ENCODE peak calls at places on chromosome 4, in nine cellular contexts. O is BJ, V is body of pancreas, N is foreskin fibroblast, I is neural crest cell, U is mammary epithelial cell, B is type B pancreatic cell, X is adrenal gland, T is bronchial epithelial cell. F is an unnamed sample.
A peak's percentile ranks its signal among the peaks of the same experiment; 100 is the strongest.

GRCh38 chr4:171279131-171279530 is 534.1 kb upstream of the GALNTL6 start:
- DNase-seq in X (no peak), T (no peak), O (no peak), V (no peak), U (no peak), B (no peak), N (no peak), I (no peak), F (no peak)

GRCh38 chr4:181308476-181309170 is 934.6 kb upstream of the TENM3 start:
- DNase-seq in O (no peak), U (no peak), B (no peak), N (no peak), T (no peak), I (no peak), V (no peak), X (no peak), F (no peak)

GRCh38 chr4:17367201-17367600 is 144.7 kb downstream of the QDPR start:
- DNase-seq in I (no peak), O (no peak), N (no peak), X (no peak), U (no peak), T (no peak), B (no peak), V (no peak), F (no peak)

GRCh38 chr4:16082424-16083216 is 1.2 kb downstream of the PROM1 start:
- DNase-seq in I (peak; percentile 66), B (peak; percentile 80), N (no peak), V (peak; percentile 54), T (no peak), O (no peak), U (peak; percentile 9), X (peak; percentile 26), F (peak; percentile 40)

GRCh38 chr4:113760852-113761681 is 471 bp downstream of the CAMK2D start:
- DNase-seq in B (peak; percentile 74), X (peak; percentile 89), U (peak; percentile 70), N (peak; percentile 77), I (peak; percentile 49), V (peak; percentile 85), T (peak; percentile 46), O (no peak), F (peak; percentile 62)

GRCh38 chr4:73317092-73317491 is 58.5 kb upstream of the ANKRD17 start:
- DNase-seq in O (no peak), N (no peak), V (no peak), X (no peak), I (no peak), U (no peak), T (no peak), B (no peak), F (no peak)

GRCh38 chr4:9762823-9763475 is 18.5 kb upstream of the DRD5 start:
- DNase-seq in N (peak; percentile 41), V (peak; percentile 69), U (peak; percentile 68), X (peak; percentile 65), I (peak; percentile 47), B (no peak), O (no peak), T (peak; percentile 71), F (peak; percentile 82)

GRCh38 chr4:1578968-1579833 is 104.9 kb downstream of the FAM53A start:
- DNase-seq in B (no peak), V (peak; percentile 68), I (peak; percentile 47), O (peak; percentile 15), U (peak; percentile 52), T (peak; percentile 44), X (peak; percentile 79), N (peak; percentile 83), F (peak; percentile 88)

GRCh38 chr4:25654971-25655963 is at the start of gene SLC34A2:
- DNase-seq in I (peak; percentile 5), O (no peak), V (peak; percentile 58), B (peak; percentile 72), T (peak; percentile 29), N (no peak), U (no peak), X (no peak), F (no peak)

GRCh38 chr4:154622598-154622997 is 10.1 kb upstream of the FGG start:
- DNase-seq in I (no peak), V (peak; percentile 47), T (peak; percentile 51), U (peak; percentile 36), B (no peak), O (no peak), N (no peak), X (no peak), F (peak; percentile 66)

GRCh38 chr4:175997291-175997690 is 68.3 kb upstream of the WDR17 start:
- DNase-seq in I (no peak), T (no peak), V (no peak), N (no peak), X (no peak), U (no peak), B (no peak), O (no peak), F (no peak)

GRCh38 chr4:42995343-42995944 is 102.9 kb downstream of the GRXCR1 start:
- DNase-seq in T (peak; percentile 53), I (no peak), U (peak; percentile 6), X (no peak), B (no peak), N (no peak), V (no peak), O (no peak), F (peak; percentile 48)

GRCh38 chr4:23365086-23365485 is 524.8 kb downstream of the PPARGC1A start:
- DNase-seq in N (no peak), I (no peak), X (no peak), B (no peak), V (no peak), O (no peak), U (no peak), T (no peak), F (no peak)

GRCh38 chr4:83258463-83258862 is 26.1 kb downstream of the COQ2 start:
- DNase-seq in T (no peak), U (no peak), O (no peak), X (no peak), I (no peak), N (no peak), V (no peak), B (no peak), F (no peak)
- TF ChIP-seq CTCF in T (no peak), U (no peak), O (no peak), X (no peak), I (no peak), N (no peak), V (no peak), B (no peak), F (no peak)

GRCh38 chr4:71538528-71538927 is 199.7 kb downstream of the SLC4A4 start:
- DNase-seq in X (peak; percentile 23), U (no peak), T (no peak), N (no peak), O (no peak), B (no peak), I (no peak), V (no peak), F (no peak)

GRCh38 chr4:71545168-71545567 is 206.3 kb downstream of the SLC4A4 start:
- DNase-seq in T (peak; percentile 6), N (no peak), O (peak; percentile 54), I (no peak), U (no peak), B (no peak), X (no peak), V (no peak), F (no peak)

GRCh38 chr4:71537551-71538065 is 198.8 kb downstream of the SLC4A4 start:
- DNase-seq in T (no peak), X (no peak), V (no peak), U (no peak), N (no peak), B (no peak), I (no peak), O (no peak), F (no peak)

GRCh38 chr4:71541541-71541940 is 202.7 kb downstream of the SLC4A4 start:
- DNase-seq in U (no peak), I (no peak), V (no peak), N (no peak), O (no peak), X (no peak), B (no peak), T (no peak), F (no peak)

DNA sequence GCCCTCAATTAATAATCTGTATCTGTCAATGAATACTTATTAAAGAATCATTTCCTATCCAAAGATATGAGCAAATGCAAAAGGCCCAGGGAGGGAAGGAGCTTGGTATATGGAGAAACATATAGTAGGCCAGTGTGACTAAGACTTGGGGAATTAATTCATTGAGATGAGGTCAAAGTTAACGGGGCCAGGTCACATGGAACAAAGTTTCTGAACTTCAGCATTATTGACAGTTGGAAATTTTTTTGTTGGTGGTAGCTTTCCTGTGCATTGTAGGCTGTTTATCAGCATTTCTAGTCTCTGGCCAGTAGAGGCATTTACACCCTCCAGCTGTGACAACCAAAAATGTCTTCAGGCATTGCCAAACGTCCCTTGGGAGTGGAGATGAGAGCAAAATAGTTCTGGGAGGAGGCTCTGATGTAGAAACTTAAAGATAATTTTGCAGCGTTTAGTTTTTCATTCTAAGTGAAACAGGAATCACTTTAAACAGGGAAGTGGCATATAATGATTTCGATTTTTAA is 202.0 kb downstream of the SLC4A4 start:
- DNase-seq in T (no peak), V (no peak), U (no peak), X (no peak), B (no peak), I (no peak), O (no peak), N (no peak), F (no peak)
- TF ChIP-seq CTCF in T (no peak), V (no peak), U (no peak), X (no peak), B (peak; percentile 46), I (no peak), O (no peak), N (peak; percentile 3), F (no peak)

GRCh38 chr4:103720661-103721060 is 876 bp upstream of the TACR3 start:
- DNase-seq in X (no peak), I (no peak), U (no peak), V (no peak), T (no peak), B (no peak), N (no peak), O (no peak), F (no peak)

GRCh38 chr4:103719320-103720204 is at the start of gene TACR3:
- DNase-seq in I (peak; percentile 23), V (no peak), B (no peak), T (no peak), O (no peak), X (no peak), U (no peak), N (no peak), F (peak; percentile 15)

GRCh38 chr4:103721251-103721650 is 1.5 kb upstream of the TACR3 start:
- DNase-seq in U (no peak), B (no peak), N (no peak), I (no peak), O (no peak), V (no peak), T (no peak), X (no peak), F (no peak)

DNA sequence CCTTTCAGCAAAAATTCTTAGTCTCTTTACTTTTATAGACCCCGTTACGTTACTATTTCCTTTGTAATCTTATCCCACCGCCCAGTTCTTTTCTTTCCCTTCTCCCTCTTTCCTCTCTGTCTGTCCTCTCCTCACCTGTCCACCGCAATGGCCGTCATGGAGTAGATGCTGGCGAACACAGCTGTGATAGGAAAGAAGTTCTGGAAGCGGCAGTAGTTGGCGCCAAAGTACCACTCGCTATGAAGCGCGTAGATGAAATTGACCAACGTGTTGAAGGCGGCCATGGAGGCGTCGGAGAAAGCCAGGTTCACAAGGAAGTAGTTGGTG is 829 bp downstream of the TACR3 start:
- DNase-seq in X (no peak), N (no peak), U (no peak), V (no peak), B (no peak), I (no peak), T (no peak), O (no peak), F (no peak)
- TF ChIP-seq CTCF in X (no peak), N (no peak), U (no peak), V (no peak), B (no peak), I (no peak), T (peak; percentile 22), O (no peak), F (no peak)

GRCh38 chr4:162457071-162457865 is 293.5 kb upstream of the FSTL5 start:
- DNase-seq in T (peak; percentile 91), U (peak; percentile 82), B (no peak), V (no peak), O (no peak), N (no peak), I (no peak), X (no peak), F (no peak)
- TF ChIP-seq CTCF in T (no peak), U (no peak), B (no peak), V (no peak), O (no peak), N (no peak), I (no peak), X (no peak), F (no peak)

F was measured in GM13977.